ENCODE peak calls at places on chromosomes 4 and X, in seven cellular contexts. L, S, Z, Y, Q, N and M are unnamed samples.

GRCh38 chrX:70132877-70133302 is 357 bp upstream of the IGBP1 start:
- DNase-seq in N (no peak), Z (peak), Y (no peak), L (no peak), Q (no peak), S (no peak), M (peak)

GRCh38 chrX:85994787-85995186 is 52.6 kb downstream of the CHM start:
- DNase-seq in Z (no peak), N (no peak), L (no peak), Y (no peak), Q (no peak), S (no peak), M (no peak)

GRCh38 chr4:37392540-37393255 is 148.2 kb downstream of the NWD2 start:
- DNase-seq in Q (peak), S (no peak), Z (no peak), L (peak), N (no peak), Y (no peak), M (no peak)

GRCh38 chr4:41160856-41161255 is 53.5 kb downstream of the APBB2 start:
- DNase-seq in Z (no peak), Y (no peak), L (no peak), S (no peak), N (no peak), Q (no peak), M (no peak)

GRCh38 chr4:161936625-161937133 is 227.1 kb downstream of the FSTL5 start:
- DNase-seq in Q (no peak), Y (peak), N (no peak), S (no peak), L (no peak), Z (no peak), M (no peak)

GRCh38 chr4:6907658-6908191 is 1.9 kb upstream of the TBC1D14 start:
- DNase-seq in Z (no peak), S (no peak), N (no peak), L (peak), Y (no peak), Q (peak), M (peak)

GRCh38 chr4:114659386-114660008 is 60.9 kb downstream of the UGT8 start:
- DNase-seq in L (peak), Z (peak), S (no peak), N (peak), Y (peak), Q (peak), M (peak)

GRCh38 chr4:23881052-23881501 is 8.8 kb downstream of the PPARGC1A start:
- DNase-seq in L (no peak), Z (no peak), Y (no peak), S (no peak), N (no peak), Q (no peak), M (no peak)

GRCh38 chrX:24166078-24166477 is 16.5 kb downstream of the ZFX start:
- DNase-seq in Y (no peak), N (no peak), L (no peak), Z (no peak), Q (no peak), S (no peak), M (no peak)

GRCh38 chr4:92236907-92237306 is 66.9 kb upstream of the GRID2 start:
- DNase-seq in Q (no peak), Z (no peak), S (no peak), L (no peak), N (no peak), Y (no peak), M (no peak)

GRCh38 chrX:2320580-2321327 is 180.0 kb downstream of the DHRSX start:
- DNase-seq in N (no peak), Y (no peak), Z (peak), L (no peak), Q (no peak), S (no peak), M (peak)

GRCh38 chr4:139184129-139184528 is 7.1 kb upstream of the ELF2 start:
- DNase-seq in N (no peak), L (no peak), S (no peak), Z (no peak), Y (no peak), Q (no peak), M (peak)

GRCh38 chrX:372856-373640 is 13.7 kb downstream of the PPP2R3B start:
- DNase-seq in N (no peak), Y (no peak), L (no peak), Q (no peak), S (no peak), Z (no peak), M (no peak)

GRCh38 chr4:83124079-83124780 is 9.7 kb upstream of the PLAC8 start:
- DNase-seq in N (no peak), Y (no peak), S (no peak), Q (no peak), L (no peak), Z (no peak), M (no peak)

GRCh38 chrX:153684447-153685178 is 3.1 kb upstream of the SLC6A8 start:
- DNase-seq in L (no peak), N (no peak), Y (no peak), Z (no peak), Q (no peak), S (no peak), M (no peak)

GRCh38 chr4:41882622-41883347 is 52.4 kb upstream of the TMEM33 start:
- DNase-seq in S (peak), N (peak), Z (peak), Y (peak), Q (peak), L (peak), M (peak)

GRCh38 chrX:73481521-73481920 is 34.7 kb downstream of the CDX4 start:
- DNase-seq in S (no peak), L (no peak), N (no peak), Q (no peak), Z (no peak), Y (no peak), M (no peak)

GRCh38 chr4:36316544-36317082 is 35.2 kb downstream of the DTHD1 start:
- DNase-seq in Q (no peak), L (no peak), S (no peak), N (no peak), Z (no peak), Y (no peak), M (no peak)

GRCh38 chr4:145954924-145955339 is 16.3 kb upstream of the ZNF827 start:
- DNase-seq in Z (peak), S (no peak), Q (peak), Y (peak), N (no peak), L (no peak), M (peak)

GRCh38 chrX:72025236-72025770 is 106.4 kb downstream of the RTL5 start:
- DNase-seq in Q (peak), N (no peak), Y (no peak), S (no peak), L (no peak), Z (no peak), M (no peak)

GRCh38 chrX:72201836-72202536 is 20.4 kb downstream of the PIN4 start:
- DNase-seq in Z (peak), Y (no peak), L (no peak), Q (no peak), N (no peak), S (no peak), M (no peak)

GRCh38 chr4:185061610-185062009 is 43.3 kb downstream of the HELT start:
- DNase-seq in N (no peak), Q (no peak), Y (no peak), L (no peak), S (no peak), Z (no peak), M (no peak)

GRCh38 chrX:24396236-24396929 is 35.9 kb downstream of the SUPT20HL1 start:
- DNase-seq in S (no peak), Y (peak), Q (no peak), Z (no peak), N (peak), L (no peak), M (no peak)

GRCh38 chr4:6071959-6072720 is 53.9 kb upstream of the C4orf50 start:
- DNase-seq in Y (peak), L (peak), S (no peak), N (peak), Q (no peak), Z (no peak), M (peak)

GRCh38 chrX:150984164-150984824 is 1.2 kb downstream of the HMGB3 start:
- DNase-seq in L (no peak), N (no peak), Y (no peak), S (no peak), Z (no peak), Q (no peak), M (no peak)

GRCh38 chr4:157217708-157218107 is 2.8 kb upstream of the GRIA2 start:
- DNase-seq in S (no peak), N (peak), L (no peak), Z (no peak), Q (no peak), Y (no peak), M (peak)

GRCh38 chr4:64271601-64272081 is 137.6 kb downstream of the TECRL start:
- DNase-seq in Y (peak), S (no peak), Q (no peak), N (no peak), L (no peak), Z (peak), M (peak)

GRCh38 chr4:38387348-38387747 is 276.7 kb upstream of the KLF3 start:
- DNase-seq in N (no peak), S (no peak), Q (peak), L (no peak), Y (no peak), Z (no peak), M (peak)

GRCh38 chrX:108310511-108310910 is 127.7 kb downstream of the COL4A6 start:
- DNase-seq in L (no peak), N (no peak), Z (no peak), Y (no peak), S (no peak), Q (no peak), M (no peak)

GRCh38 chrX:74506310-74507115 is 85.2 kb downstream of the SLC16A2 start:
- DNase-seq in Q (no peak), Z (no peak), Y (no peak), L (no peak), N (no peak), S (no peak), M (peak)

GRCh38 chrX:110531873-110532272 is 173.2 kb downstream of the RTL9 start:
- DNase-seq in Q (no peak), L (no peak), S (no peak), N (no peak), Y (no peak), Z (no peak), M (no peak)

GRCh38 chrX:105975382-105975781 is 63.1 kb downstream of the SERPINA7 start:
- DNase-seq in L (no peak), S (no peak), Q (no peak), N (no peak), Z (no peak), Y (no peak), M (peak)

GRCh38 chr4:138049350-138049749 is 192.8 kb downstream of the SLC7A11 start:
- DNase-seq in Y (peak), Q (no peak), N (no peak), Z (no peak), S (no peak), L (no peak), M (no peak)

GRCh38 chrX:18701621-18702361 is 5.7 kb upstream of the PPEF1 start:
- DNase-seq in Q (peak), S (no peak), Y (peak), N (no peak), L (no peak), Z (peak), M (no peak)

GRCh38 chrX:13162772-13163171 is 118.4 kb upstream of the FAM9C start:
- DNase-seq in Q (no peak), N (no peak), L (no peak), Z (no peak), S (no peak), Y (no peak), M (peak)

GRCh38 chr4:13701937-13702446 is 74.5 kb upstream of the BOD1L1 start:
- DNase-seq in Q (no peak), Y (peak), S (no peak), L (no peak), N (no peak), Z (peak), M (peak)

GRCh38 chrX:54473993-54474859 is 21.8 kb downstream of the FGD1 start:
- DNase-seq in L (no peak), Z (no peak), S (no peak), Q (no peak), Y (peak), N (no peak), M (no peak)

GRCh38 chrX:7330551-7330950 is 182.6 kb upstream of the PUDP start:
- DNase-seq in Q (no peak), N (no peak), L (no peak), Y (no peak), Z (no peak), S (no peak), M (no peak)

GRCh38 chr4:6819295-6819694 is 36.8 kb downstream of the KIAA0232 start:
- DNase-seq in Q (no peak), L (no peak), N (no peak), S (no peak), Y (no peak), Z (no peak), M (no peak)